ENCODE peak calls at places on chromosomes 2 and 18, in five cellular contexts. Z is spleen, P is K562, A is sigmoid colon, O is transverse colon. I is an unnamed sample.
A peak's percentile ranks its signal among the peaks of the same experiment; 100 is the strongest.

GRCh38 chr2:120227111-120227991 is 4.2 kb upstream of the TMEM185B start:
- DNase-seq in Z (peak; percentile 74), P (no peak), A (peak; percentile 57), O (peak; percentile 4), I (no peak)

GRCh38 chr2:170091461-170091860 is 86.5 kb upstream of the MYO3B start:
- DNase-seq in Z (no peak), P (no peak), A (no peak), O (no peak), I (no peak)

GRCh38 chr2:25165992-25166618 is 2.3 kb downstream of the POMC start:
- DNase-seq in Z (peak; percentile 92), P (no peak), A (peak; percentile 37), O (peak; percentile 68), I (no peak)

GRCh38 chr18:11324956-11325873 is 175.8 kb upstream of the PIEZO2 start:
- DNase-seq in Z (no peak), P (no peak), A (no peak), O (no peak), I (no peak)

GRCh38 chr2:127709336-127709735 is 8.0 kb downstream of the SFT2D3 start:
- DNase-seq in Z (no peak), P (no peak), A (no peak), O (no peak), I (no peak)

GRCh38 chr2:54863660-54864059 is 140.2 kb downstream of the EML6 start:
- DNase-seq in Z (no peak), P (no peak), A (no peak), O (no peak), I (no peak)

GRCh38 chr2:94758546-94758945 is 112.7 kb upstream of the TEKT4 start:
- DNase-seq in Z (no peak), P (no peak), A (no peak), O (no peak), I (no peak)

GRCh38 chr2:191459158-191459557 is 214.0 kb downstream of the MYO1B start:
- DNase-seq in Z (no peak), P (no peak), A (no peak), O (no peak), I (no peak)

GRCh38 chr2:241619602-241620418 is 17.1 kb downstream of the THAP4 start:
- DNase-seq in Z (no peak), P (no peak), A (no peak), O (no peak), I (no peak)

GRCh38 chr2:181774601-181775179 is 94.4 kb upstream of the NEUROD1 start:
- DNase-seq in Z (no peak), P (no peak), A (no peak), O (no peak), I (no peak)

GRCh38 chr2:171923206-171923605 is 945 bp downstream of the HAT1 start:
- DNase-seq in Z (no peak), P (no peak), A (no peak), O (no peak), I (no peak)

GRCh38 chr18:62771494-62771893 is 56.2 kb downstream of the PHLPP1 start:
- DNase-seq in Z (no peak), P (no peak), A (no peak), O (no peak), I (no peak)

GRCh38 chr2:196259507-196260481 is 88.4 kb upstream of the STK17B start:
- DNase-seq in Z (no peak), P (no peak), A (no peak), O (no peak), I (no peak)

GRCh38 chr18:2656237-2657042 is 914 bp downstream of the SMCHD1 start:
- DNase-seq in Z (peak; percentile 93), P (peak; percentile 36), A (peak; percentile 84), O (peak; percentile 65), I (peak; percentile 85)

GRCh38 chr18:4586729-4587128 is 131.6 kb upstream of the DLGAP1 start:
- DNase-seq in Z (no peak), P (no peak), A (no peak), O (no peak), I (no peak)

GRCh38 chr2:187877391-187877790 is 323.2 kb upstream of the TFPI start:
- DNase-seq in Z (no peak), P (no peak), A (no peak), O (no peak), I (no peak)

GRCh38 chr2:11642972-11643371 is 27.0 kb downstream of the NTSR2 start:
- DNase-seq in Z (no peak), P (no peak), A (peak; percentile 30), O (no peak), I (no peak)

GRCh38 chr2:224284134-224284946 is 117.6 kb downstream of the FAM124B start:
- DNase-seq in Z (no peak), P (peak; percentile 6), A (no peak), O (peak; percentile 11), I (no peak)

GRCh38 chr2:9205963-9206948 is at the start of gene ASAP2:
- DNase-seq in Z (peak; percentile 88), P (peak; percentile 97), A (peak; percentile 89), O (peak; percentile 78), I (peak; percentile 95)

GRCh38 chr2:955829-956731 is 5.4 kb downstream of the SNTG2 start:
- DNase-seq in Z (no peak), P (no peak), A (no peak), O (no peak), I (peak; percentile 71)

GRCh38 chr2:105895995-105896764 is 151.5 kb downstream of the NCK2 start:
- DNase-seq in Z (no peak), P (no peak), A (no peak), O (no peak), I (no peak)

GRCh38 chr2:190468814-190469569 is 60.8 kb downstream of the MFSD6 start:
- DNase-seq in Z (no peak), P (peak; percentile 50), A (peak; percentile 92), O (peak; percentile 83), I (no peak)

GRCh38 chr18:49582579-49582978 is 20.7 kb downstream of the LIPG start:
- DNase-seq in Z (no peak), P (no peak), A (no peak), O (no peak), I (no peak)

GRCh38 chr2:102081600-102081999 is 60.9 kb upstream of the IL1R1 start:
- DNase-seq in Z (no peak), P (no peak), A (no peak), O (no peak), I (no peak)

GRCh38 chr18:52861558-52861957 is 521.6 kb downstream of the DCC start:
- DNase-seq in Z (no peak), P (no peak), A (no peak), O (no peak), I (no peak)

GRCh38 chr2:189175869-189176431 is 3.6 kb downstream of the COL5A2 start:
- DNase-seq in Z (no peak), P (no peak), A (no peak), O (no peak), I (no peak)

GRCh38 chr18:55875330-55875933 is 287.4 kb upstream of the TCF4 start:
- DNase-seq in Z (no peak), P (no peak), A (no peak), O (no peak), I (no peak)

GRCh38 chr2:177068967-177069366 is 143.6 kb upstream of the HNRNPA3 start:
- DNase-seq in Z (no peak), P (no peak), A (no peak), O (no peak), I (no peak)

GRCh38 chr2:16219292-16219975 is 279.1 kb downstream of the MYCN start:
- DNase-seq in Z (no peak), P (no peak), A (no peak), O (no peak), I (no peak)

GRCh38 chr2:60991644-60992043 is 25.9 kb upstream of the PEX13 start:
- DNase-seq in Z (no peak), P (no peak), A (no peak), O (no peak), I (no peak)
- TF ChIP-seq CTCF in Z (no peak), P (no peak), A (no peak), O (no peak), I (no peak)

DNA sequence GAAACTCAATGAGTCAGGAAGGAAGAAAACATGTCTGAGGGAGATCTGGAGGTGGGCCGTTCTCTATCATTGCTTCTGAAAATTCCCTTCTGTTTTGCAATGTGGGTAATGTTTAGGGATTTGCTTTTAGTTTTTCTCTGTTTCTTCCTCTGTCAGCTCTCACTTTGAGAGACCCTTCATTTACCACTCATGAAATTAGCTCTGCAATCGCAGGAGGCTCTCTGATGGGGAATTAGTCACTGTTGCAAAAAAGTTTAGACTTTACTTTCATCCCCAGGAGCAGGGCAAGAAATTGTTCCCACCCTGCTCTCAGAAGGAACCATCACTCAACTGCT is 80.0 kb upstream of the MAP4K3 start:
- DNase-seq in Z (no peak), P (no peak), A (no peak), O (no peak), I (no peak)
- H3K4me3 ChIP-seq in Z (no peak overlapping the region), P (no peak overlapping the region), A (no peak overlapping the region), O (no peak overlapping the region), I (no peak overlapping the region)

GRCh38 chr2:28394331-28394877 is 1.7 kb downstream of the FOSL2 start:
- DNase-seq in Z (peak; percentile 84), P (no peak), A (peak; percentile 91), O (peak; percentile 69), I (peak; percentile 77)

GRCh38 chr2:28391564-28392296 is 928 bp upstream of the FOSL2 start:
- DNase-seq in Z (peak; percentile 94), P (peak; percentile 64), A (peak; percentile 98), O (peak; percentile 98), I (peak; percentile 96)

GRCh38 chr2:28394997-28395333 is 2.3 kb downstream of the FOSL2 start:
- DNase-seq in Z (no peak), P (no peak), A (no peak), O (no peak), I (no peak)

GRCh38 chr2:28392297-28393114 is at the start of gene FOSL2:
- DNase-seq in Z (peak; percentile 97), P (peak; percentile 93), A (peak; percentile 99), O (peak; percentile 97), I (peak; percentile 97)

GRCh38 chr2:28393115-28393836 is 618 bp downstream of the FOSL2 start:
- DNase-seq in Z (peak; percentile 90), P (peak; percentile 70), A (peak; percentile 84), O (peak; percentile 60), I (peak; percentile 94)
- TF ChIP-seq POLR2AphosphoS5 in Z (peak; percentile 72), P (no peak), A (peak; percentile 49), O (peak; percentile 71), I (peak; percentile 60)

DNA sequence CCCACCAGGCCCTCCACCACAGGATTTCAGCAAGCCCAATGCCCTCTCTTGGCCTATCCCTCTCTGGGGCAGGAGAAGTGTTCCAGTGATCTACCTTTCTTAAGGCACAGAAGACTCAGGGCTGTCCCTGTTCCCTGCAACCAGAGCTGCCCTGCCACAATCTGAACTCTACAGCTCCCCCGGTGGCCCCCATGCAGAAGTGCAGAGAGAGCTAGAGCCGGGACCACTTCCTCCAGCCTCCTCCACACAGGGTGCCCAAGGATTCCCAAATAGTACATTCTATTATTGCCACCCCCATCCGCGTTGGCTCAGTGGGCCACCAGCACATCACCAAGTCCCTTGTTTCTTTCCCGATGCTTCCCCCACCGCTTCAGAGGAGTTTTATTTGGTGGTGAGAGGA is 114.8 kb upstream of the PTPRM start:
- DNase-seq in Z (no peak), P (peak; percentile 60), A (no peak), O (no peak), I (no peak)
- TF ChIP-seq CTCF in Z (peak; percentile 61), P (peak; percentile 65), A (peak; percentile 46), O (peak; percentile 53), I (peak; percentile 65)

I was measured in upper lobe of left lung.